ENCODE peak calls at places on chromosomes 16 and 17, in nine cellular contexts. P is activated CD4-positive, CD25-positive, alpha-beta regulatory T cell; B is neural crest cell; V is naive thymus-derived CD4-positive, alpha-beta T cell; Y is H7; U is iPS DF 6.9; R is nephron progenitor cell; O is pancreas; K is NCI-H82. T is an unnamed sample.

GRCh38 chr17:53316073-53316472 is 506.7 kb upstream of the KIF2B start:
- DNase-seq in P (no peak), V (no peak), U (no peak), Y (no peak), K (no peak), O (no peak), B (no peak), R (no peak), T (no peak)

GRCh38 chr16:47667956-47668355 is 206.8 kb downstream of the PHKB start:
- DNase-seq in O (no peak), U (no peak), B (no peak), K (no peak), R (no peak), P (no peak), V (no peak), Y (no peak), T (no peak)

GRCh38 chr17:40915199-40915661 is 22.2 kb downstream of the KRT23 start:
- DNase-seq in U (no peak), K (no peak), R (no peak), Y (no peak), V (no peak), B (no peak), O (no peak), P (no peak), T (no peak)

GRCh38 chr16:35141303-35141702 is 1681.9 kb downstream of the TP53TG3F start:
- DNase-seq in U (no peak), V (no peak), P (no peak), K (no peak), B (no peak), R (no peak), O (no peak), Y (no peak), T (no peak)

GRCh38 chr17:78979780-78980623 is at the start of gene LGALS3BP:
- DNase-seq in Y (peak; percentile 95), U (no peak), V (peak; percentile 56), K (no peak), P (no peak), B (no peak), R (no peak), O (peak; percentile 79), T (peak; percentile 88)

GRCh38 chr16:11793840-11794239 is 3.2 kb downstream of the ZC3H7A start:
- DNase-seq in U (no peak), P (no peak), Y (no peak), V (peak; percentile 30), B (no peak), K (peak; percentile 25), O (no peak), R (no peak), T (no peak)

GRCh38 chr17:40479754-40480480 is 21.5 kb downstream of the TNS4 start:
- DNase-seq in P (no peak), O (no peak), U (no peak), V (peak; percentile 14), R (no peak), B (no peak), Y (no peak), K (no peak), T (no peak)

GRCh38 chr17:17681744-17682292 is 560 bp downstream of the RAI1 start:
- DNase-seq in P (peak; percentile 12), B (peak; percentile 29), Y (no peak), V (peak; percentile 33), O (peak; percentile 58), R (peak; percentile 63), K (peak; percentile 70), U (no peak), T (no peak)

GRCh38 chr16:27721548-27722265 is 171.8 kb downstream of the KATNIP start:
- DNase-seq in O (no peak), K (peak; percentile 92), Y (no peak), R (no peak), B (no peak), P (no peak), U (no peak), V (no peak), T (no peak)

GRCh38 chr17:42386784-42387183 is 1.5 kb downstream of the STAT3 start:
- DNase-seq in O (no peak), R (no peak), U (no peak), V (no peak), P (no peak), K (no peak), B (no peak), Y (no peak), T (no peak)

GRCh38 chr17:13025264-13025627 is 7.4 kb upstream of the ELAC2 start:
- DNase-seq in Y (no peak), B (no peak), K (no peak), U (no peak), P (no peak), R (no peak), O (no peak), V (no peak), T (no peak)

GRCh38 chr16:59905628-59906027 is 1171.5 kb upstream of the GOT2 start:
- DNase-seq in B (no peak), Y (no peak), R (no peak), U (no peak), K (no peak), O (no peak), V (no peak), P (no peak), T (no peak)

GRCh38 chr17:54781389-54781788 is 119.3 kb upstream of the TOM1L1 start:
- DNase-seq in V (no peak), B (no peak), P (no peak), U (no peak), O (no peak), K (peak; percentile 53), R (no peak), Y (no peak), T (no peak)

GRCh38 chr16:4370570-4371480 is 823 bp upstream of the VASN start:
- DNase-seq in Y (no peak), O (peak; percentile 60), K (peak; percentile 41), B (no peak), R (no peak), U (no peak), V (peak; percentile 19), P (no peak), T (no peak)

GRCh38 chr17:18071751-18072150 is 16.0 kb upstream of the DRG2 start:
- DNase-seq in B (no peak), P (no peak), R (no peak), O (no peak), Y (no peak), U (no peak), V (no peak), K (no peak), T (no peak)

GRCh38 chr16:70577256-70577698 is 53.7 kb downstream of the SF3B3 start:
- DNase-seq in Y (no peak), K (no peak), P (no peak), B (no peak), U (no peak), R (no peak), O (no peak), V (no peak), T (peak; percentile 9)

GRCh38 chr17:49498037-49498615 is 3.0 kb downstream of the NGFR start:
- DNase-seq in U (no peak), K (peak; percentile 54), P (no peak), Y (peak; percentile 85), V (no peak), R (no peak), O (no peak), B (no peak), T (no peak)

GRCh38 chr17:78365561-78366108 is 5.8 kb upstream of the SOCS3 start:
- DNase-seq in U (no peak), K (no peak), Y (peak; percentile 93), V (no peak), R (peak; percentile 79), P (no peak), B (peak; percentile 44), O (no peak), T (peak; percentile 71)

GRCh38 chr17:12637015-12637414 is 28.7 kb upstream of the MYOCD start:
- DNase-seq in P (no peak), V (no peak), U (no peak), Y (no peak), B (no peak), O (no peak), K (no peak), R (no peak), T (no peak)

GRCh38 chr17:4480929-4481898 is 17.5 kb upstream of the SPNS2 start:
- DNase-seq in O (no peak), V (no peak), B (no peak), R (no peak), K (no peak), P (no peak), U (no peak), Y (peak; percentile 49), T (no peak)

GRCh38 chr16:86337581-86338402 is 172.5 kb upstream of the FOXF1 start:
- DNase-seq in R (no peak), V (no peak), B (no peak), O (no peak), Y (no peak), P (no peak), K (no peak), U (no peak), T (no peak)

T was measured in retina.